ENCODE peak calls at places on chromosomes 12 and 14, in seven cellular contexts. N is neural progenitor cell, G is fibroblast of lung, S is BJ, M is nephron progenitor cell, A is AG09319, V is HCT116. W is an unnamed sample.
A peak's percentile ranks its signal among the peaks of the same experiment; 100 is the strongest.

GRCh38 chr14:104116544-104117340 is 21.6 kb upstream of the KIF26A start:
- DNase-seq in M (peak; percentile 43), S (no peak), A (no peak), N (peak; percentile 64), G (no peak), V (peak; percentile 38), W (no peak)

GRCh38 chr12:91098942-91099341 is 12.4 kb downstream of the LUM start:
- DNase-seq in M (no peak), S (peak; percentile 72), A (peak; percentile 71), G (peak; percentile 95), N (no peak), V (peak; percentile 24), W (no peak)

GRCh38 chr14:88005978-88006851 is 1.3 kb downstream of the GPR65 start:
- DNase-seq in V (no peak), N (no peak), S (no peak), M (no peak), A (no peak), G (no peak), W (peak; percentile 80)

GRCh38 chr12:111443586-111443985 is 37.9 kb downstream of the SH2B3 start:
- DNase-seq in M (no peak), A (no peak), G (no peak), V (no peak), N (no peak), S (no peak), W (no peak)

GRCh38 chr14:75794615-75795038 is 133.6 kb downstream of the TTLL5 start:
- DNase-seq in A (peak; percentile 48), M (no peak), S (peak; percentile 10), V (peak; percentile 7), G (peak; percentile 87), N (no peak), W (no peak)

GRCh38 chr12:26276709-26277108 is 81.3 kb downstream of the SSPN start:
- DNase-seq in M (no peak), S (no peak), N (no peak), V (no peak), A (no peak), G (no peak), W (no peak)

GRCh38 chr14:68634346-68634745 is 158.5 kb downstream of the ZFP36L1 start:
- DNase-seq in V (no peak), M (peak; percentile 58), A (no peak), G (peak; percentile 77), S (no peak), N (no peak), W (no peak)

GRCh38 chr14:60753264-60754126 is 18.9 kb downstream of the MNAT1 start:
- DNase-seq in N (no peak), G (peak; percentile 66), S (no peak), M (no peak), A (no peak), V (no peak), W (peak; percentile 87)

GRCh38 chr12:89162704-89163261 is 189.5 kb downstream of the DUSP6 start:
- DNase-seq in M (no peak), V (peak; percentile 15), G (peak; percentile 99), N (no peak), A (peak; percentile 94), S (peak; percentile 98), W (no peak)

GRCh38 chr12:15526033-15526432 is 203.7 kb downstream of the PTPRO start:
- DNase-seq in S (no peak), G (no peak), V (peak; percentile 16), N (no peak), A (no peak), M (no peak), W (peak; percentile 82)

GRCh38 chr12:85835417-85835809 is 796 bp downstream of the RASSF9 start:
- DNase-seq in V (no peak), M (no peak), G (peak; percentile 11), N (peak; percentile 12), S (no peak), A (no peak), W (no peak)

DNA sequence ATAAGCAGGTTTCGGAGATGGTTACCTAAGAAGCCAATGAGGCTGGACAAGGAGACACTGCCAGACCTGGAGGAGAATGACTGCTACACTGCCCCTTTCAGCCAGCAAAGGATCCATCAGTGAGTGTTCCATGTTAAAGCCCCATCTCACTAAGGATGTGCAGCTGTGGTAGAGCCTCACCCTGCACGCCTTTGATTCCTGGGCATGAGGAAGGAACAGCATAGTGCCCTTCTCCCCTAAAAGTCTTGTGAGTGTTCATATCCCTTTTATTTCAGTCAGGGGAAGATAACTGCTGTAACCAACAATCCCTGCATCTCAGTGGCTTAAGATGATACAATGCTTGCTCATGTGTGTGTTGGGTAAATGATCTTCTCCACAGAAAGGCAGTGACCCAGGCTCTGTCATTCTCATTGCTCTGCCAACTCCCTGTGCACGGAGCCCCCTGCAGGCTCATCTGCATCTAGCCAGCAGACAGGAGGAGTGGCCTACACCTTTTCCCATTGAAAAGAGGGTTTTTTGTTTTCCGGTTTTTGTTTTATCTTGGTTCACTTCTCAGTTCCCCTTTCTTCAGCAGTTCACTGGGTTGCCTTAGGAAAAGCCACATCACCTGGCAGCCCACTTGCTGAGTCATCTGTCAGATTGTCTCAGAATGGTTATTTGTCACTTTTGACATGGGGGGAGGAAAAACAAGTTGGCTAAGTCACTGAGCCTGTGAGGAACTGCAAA is 193.1 kb downstream of the ANO4 start:
- DNase-seq in M (peak; percentile 45), G (peak; percentile 22), N (peak; percentile 77), S (no peak), A (no peak), V (peak; percentile 19), W (peak; percentile 91)
- TF ChIP-seq CTCF in M (peak; percentile 36), G (peak; percentile 58), N (peak; percentile 59), S (peak; percentile 71), A (peak; percentile 36), V (peak; percentile 68), W (peak; percentile 60)

DNA sequence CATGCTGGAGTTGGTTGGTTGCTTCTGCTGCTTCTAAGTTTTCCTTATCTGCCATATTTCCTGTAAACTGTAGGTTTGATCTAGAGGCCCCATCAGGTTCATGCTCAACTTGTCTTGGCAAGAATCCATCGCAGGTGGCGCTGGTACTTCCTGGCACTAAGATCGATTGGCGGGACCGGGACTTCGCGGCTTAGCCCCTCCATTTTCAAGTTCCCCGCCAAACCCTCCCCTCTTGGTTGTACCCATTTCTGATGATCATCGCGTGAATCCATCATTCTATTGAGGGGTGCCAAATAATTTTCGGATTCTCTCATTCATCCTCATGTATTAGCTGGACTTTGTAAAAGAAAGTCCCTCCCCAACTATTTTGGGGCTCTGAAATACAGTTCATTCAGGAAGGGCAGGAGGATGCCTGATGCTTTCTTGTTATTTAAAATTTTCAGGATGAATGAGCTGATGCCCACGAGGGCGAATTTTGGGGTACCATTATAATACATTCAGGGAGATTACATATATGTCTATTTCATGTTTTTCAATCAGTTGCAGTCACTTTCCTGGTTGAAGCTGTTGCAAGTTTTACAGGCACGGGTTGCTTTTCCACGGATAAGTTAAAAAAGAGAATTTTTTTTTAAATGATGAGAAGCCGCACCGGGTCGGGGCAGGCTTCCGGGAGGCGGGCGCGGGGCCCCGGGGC is 424 bp upstream of the BRI3BP start:
- DNase-seq in V (peak; percentile 91), M (peak; percentile 78), S (no peak), G (peak; percentile 28), A (no peak), N (peak; percentile 85), W (peak; percentile 91)
- TF ChIP-seq CTCF in V (peak; percentile 56), M (peak; percentile 55), S (peak; percentile 24), G (peak; percentile 25), A (no peak), N (peak; percentile 71), W (peak; percentile 73)

DNA sequence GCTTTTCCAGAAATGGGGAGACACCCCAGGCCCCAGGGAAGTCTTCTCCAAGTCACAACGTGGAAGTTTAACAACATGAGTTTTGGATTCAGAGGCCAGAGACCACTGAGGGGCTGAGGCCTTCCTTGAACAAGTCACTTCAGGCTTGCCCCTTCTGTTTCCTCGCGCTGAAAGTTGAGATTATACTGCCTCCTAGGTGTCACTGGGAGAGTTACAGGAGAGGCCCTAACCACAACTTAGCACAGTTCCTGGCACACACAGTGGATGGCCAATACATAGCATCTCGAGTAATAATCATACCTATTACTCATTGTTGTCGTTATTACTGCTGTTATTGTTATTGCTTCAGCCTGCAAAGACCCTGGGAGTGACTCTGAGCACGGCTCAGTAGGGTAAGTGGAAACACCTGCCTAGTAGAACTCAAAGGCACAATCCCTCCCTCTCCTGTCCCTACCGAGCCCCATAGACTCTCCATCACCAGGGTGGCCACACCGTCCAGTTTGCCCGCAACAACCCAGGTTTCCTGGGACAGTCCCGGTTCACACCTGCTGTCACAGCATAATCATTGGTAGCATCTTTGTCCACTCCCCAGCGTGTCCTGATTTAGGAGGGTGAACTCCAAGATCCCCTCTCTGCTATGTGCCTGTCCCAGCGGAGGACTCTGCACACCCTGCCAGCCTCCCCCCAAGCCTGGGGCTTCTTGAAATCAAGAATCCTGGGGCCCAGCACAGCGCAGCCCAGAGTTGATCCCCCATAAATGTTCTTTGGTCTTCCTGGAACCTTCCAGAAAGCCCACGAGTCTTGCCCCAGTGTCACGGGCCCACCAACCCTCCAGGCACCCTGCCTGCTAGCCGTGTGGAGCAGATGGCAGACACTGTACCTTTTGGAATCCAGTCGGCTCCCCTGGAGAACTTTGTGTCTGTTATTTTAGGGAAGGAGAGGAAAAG is 85.0 kb downstream of the SYNE3 start:
- DNase-seq in M (no peak), G (peak; percentile 36), V (no peak), S (no peak), A (no peak), N (peak; percentile 61), W (no peak)
- TF ChIP-seq CTCF in M (peak; percentile 67), G (peak; percentile 62), V (peak; percentile 73), S (peak; percentile 40), A (peak; percentile 37), N (peak; percentile 76), W (peak; percentile 56)

DNA sequence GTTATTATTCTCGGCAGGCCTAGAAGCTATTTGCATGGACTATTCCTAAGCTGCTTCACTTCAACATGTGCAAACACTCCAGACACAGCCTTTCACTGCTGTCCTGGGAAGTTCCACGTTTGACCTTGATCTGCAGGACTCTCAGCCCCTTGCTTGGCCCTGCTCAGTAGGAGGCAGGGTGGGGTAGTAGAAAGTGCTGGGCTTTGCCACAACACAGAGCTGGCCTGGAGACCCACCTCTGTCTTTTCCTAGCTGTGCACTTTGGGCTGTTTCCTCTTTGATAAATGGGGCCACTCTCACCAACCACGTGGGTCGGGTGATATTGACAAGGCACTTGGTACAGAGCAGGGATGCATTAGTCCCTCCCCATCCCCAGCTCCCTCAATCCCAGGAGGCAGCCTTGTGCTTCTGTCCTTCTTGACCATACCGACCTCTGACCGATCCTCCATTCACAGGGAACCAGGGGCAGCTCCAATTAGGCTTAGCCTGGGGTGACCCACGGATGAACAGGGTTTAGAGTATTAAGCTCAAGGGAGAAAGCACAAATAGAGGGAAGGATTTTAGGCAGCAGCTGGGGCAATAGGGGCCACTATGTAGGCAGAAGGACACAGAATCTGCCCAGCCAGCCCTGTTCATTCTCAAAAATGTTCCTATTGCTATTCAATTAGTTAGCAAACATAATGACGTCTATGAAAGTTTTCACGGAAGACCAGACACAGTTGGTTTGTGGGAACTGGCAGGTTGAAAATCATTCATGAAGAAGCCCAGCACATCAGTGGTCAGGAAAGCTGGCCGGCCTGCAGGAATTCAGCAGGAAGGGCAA is 63.3 kb downstream of the SYNE3 start:
- DNase-seq in V (no peak), M (no peak), N (peak; percentile 24), S (no peak), G (peak; percentile 12), A (no peak), W (no peak)
- TF ChIP-seq CTCF in V (no peak), M (no peak), N (no peak), S (no peak), G (no peak), A (no peak), W (no peak)